ENCODE peak calls at places on chromosomes 5 and 9, in seven cellular contexts. X, G, U, C, M, F and T are unnamed samples.

GRCh38 chr9:1989500-1989899 is 25.6 kb upstream of the SMARCA2 start:
- DNase-seq in U (no peak), G (no peak), F (no peak), M (no peak), C (no peak), X (no peak), T (no peak)

GRCh38 chr5:138905541-138905940 is 30.4 kb upstream of the LRRTM2 start:
- DNase-seq in F (no peak), X (no peak), G (no peak), C (no peak), M (no peak), U (no peak), T (no peak)

GRCh38 chr5:148833122-148833521 is 6.7 kb downstream of the ADRB2 start:
- DNase-seq in C (no peak), F (no peak), U (no peak), G (no peak), X (no peak), M (no peak), T (no peak)

GRCh38 chr5:159905496-159905895 is 10.8 kb upstream of the ADRA1B start:
- DNase-seq in C (no peak), M (no peak), F (no peak), G (no peak), U (no peak), X (no peak), T (peak; percentile 18)

GRCh38 chr5:135119497-135119896 is 85.5 kb upstream of the PITX1 start:
- DNase-seq in X (no peak), C (no peak), G (no peak), F (no peak), U (peak; percentile 38), M (no peak), T (no peak)

GRCh38 chr9:32866292-32866691 is 83.0 kb downstream of the TMEM215 start:
- DNase-seq in C (no peak), M (no peak), F (no peak), G (no peak), X (no peak), U (no peak), T (no peak)

GRCh38 chr5:154865466-154866184 is 7.2 kb downstream of the CNOT8 start:
- DNase-seq in F (no peak), C (no peak), X (no peak), G (no peak), U (no peak), M (no peak), T (no peak)

GRCh38 chr9:119701651-119702050 is 332.4 kb upstream of the BRINP1 start:
- DNase-seq in X (no peak), G (no peak), M (no peak), C (no peak), F (no peak), U (no peak), T (no peak)

GRCh38 chr5:137630216-137630971 is 105.5 kb downstream of the KLHL3 start:
- DNase-seq in M (no peak), F (no peak), C (no peak), U (no peak), G (no peak), X (no peak), T (no peak)

GRCh38 chr5:149153751-149154610 is 12.7 kb downstream of the ABLIM3 start:
- DNase-seq in F (no peak), M (no peak), U (no peak), C (peak; percentile 47), G (no peak), X (peak; percentile 33), T (no peak)

GRCh38 chr5:39461007-39461682 is 36.4 kb upstream of the DAB2 start:
- DNase-seq in X (peak; percentile 30), C (no peak), G (no peak), F (no peak), M (peak; percentile 25), U (no peak), T (no peak)

GRCh38 chr5:145946112-145946861 is 9.9 kb downstream of the SH3RF2 start:
- DNase-seq in U (no peak), F (no peak), C (no peak), M (no peak), X (no peak), G (no peak), T (peak; percentile 22)